ENCODE peak calls at places on chromosomes 16 and 17, in six cellular contexts. N is K562, B is HepG2, J is H1, A is GM12892, Q is GM12878. M is an unnamed sample.

GRCh38 chr17:57919912-57920311 is 35.3 kb downstream of the CUEDC1 start:
- DNase-seq in A (no peak), J (no peak), Q (no peak), B (no peak), N (no peak), M (no peak)

GRCh38 chr16:19488213-19488640 is 33.7 kb downstream of the GDE1 start:
- DNase-seq in B (no peak), J (no peak), Q (no peak), A (no peak), N (peak; percentile 78), M (no peak)

GRCh38 chr17:80123791-80124190 is 22.4 kb downstream of the GAA start:
- DNase-seq in B (no peak), N (no peak), J (no peak), A (no peak), Q (no peak), M (no peak)

GRCh38 chr17:39573447-39574298 is 34.0 kb downstream of the NEUROD2 start:
- DNase-seq in Q (no peak), A (peak; percentile 73), B (peak; percentile 20), N (peak; percentile 86), J (no peak), M (peak; percentile 83)

GRCh38 chr17:74117087-74117486 is 86.4 kb upstream of the RPL38 start:
- DNase-seq in J (no peak), A (no peak), Q (no peak), B (no peak), N (no peak), M (no peak)

GRCh38 chr17:50329716-50330115 is 16.2 kb upstream of the XYLT2 start:
- DNase-seq in A (no peak), Q (no peak), J (no peak), N (no peak), B (no peak), M (no peak)

GRCh38 chr17:60421273-60422161 is 772 bp upstream of the CHCT1 start:
- DNase-seq in J (peak; percentile 38), A (peak; percentile 82), N (no peak), Q (no peak), B (peak; percentile 42), M (peak; percentile 84)

GRCh38 chr16:58098207-58099096 is 30.7 kb downstream of the CFAP20 start:
- DNase-seq in Q (no peak), A (no peak), J (no peak), N (no peak), B (no peak), M (no peak)

GRCh38 chr17:39619786-39620101 is 7.0 kb upstream of the PPP1R1B start:
- DNase-seq in B (peak; percentile 44), N (no peak), J (no peak), A (no peak), Q (no peak), M (no peak)

GRCh38 chr17:8080799-8081219 is 6.7 kb downstream of the ALOX12B start:
- DNase-seq in Q (no peak), B (no peak), A (no peak), J (no peak), N (no peak), M (no peak)

GRCh38 chr17:49595980-49596379 is 20.3 kb downstream of the NXPH3 start:
- DNase-seq in B (no peak), N (no peak), Q (no peak), A (no peak), J (no peak), M (no peak)

GRCh38 chr17:66398059-66398458 is 95.6 kb downstream of the PRKCA start:
- DNase-seq in Q (no peak), A (no peak), B (no peak), N (no peak), J (no peak), M (no peak)

GRCh38 chr16:16905850-16906249 is 526.9 kb downstream of the NPIPA7 start:
- DNase-seq in J (no peak), Q (no peak), A (no peak), B (no peak), N (no peak), M (no peak)

GRCh38 chr17:81513669-81514484 is 1.3 kb upstream of the ACTG1 start:
- DNase-seq in A (no peak), B (peak; percentile 72), Q (no peak), N (peak; percentile 29), J (no peak), M (no peak)

GRCh38 chr16:25038239-25038954 is 23.2 kb upstream of the ARHGAP17 start:
- DNase-seq in Q (no peak), J (no peak), N (no peak), A (no peak), B (no peak), M (no peak)

GRCh38 chr17:8163978-8164814 is 1.4 kb upstream of the VAMP2 start:
- DNase-seq in Q (no peak), B (no peak), A (no peak), N (peak; percentile 78), J (no peak), M (no peak)

GRCh38 chr16:83913234-83913633 is 14.3 kb downstream of the MLYCD start:
- DNase-seq in A (no peak), N (no peak), B (no peak), Q (no peak), J (no peak), M (no peak)

GRCh38 chr16:66996324-66996982 is 8.1 kb downstream of the CES4A start:
- DNase-seq in Q (no peak), A (no peak), N (no peak), B (peak; percentile 92), J (no peak), M (no peak)

GRCh38 chr16:4882261-4882632 is 35.0 kb downstream of the UBN1 start:
- DNase-seq in B (no peak), A (no peak), Q (no peak), J (no peak), N (peak; percentile 37), M (no peak)

GRCh38 chr16:57060323-57061083 is 31.9 kb upstream of the CPNE2 start:
- DNase-seq in B (no peak), J (no peak), Q (no peak), A (no peak), N (no peak), M (no peak)

DNA sequence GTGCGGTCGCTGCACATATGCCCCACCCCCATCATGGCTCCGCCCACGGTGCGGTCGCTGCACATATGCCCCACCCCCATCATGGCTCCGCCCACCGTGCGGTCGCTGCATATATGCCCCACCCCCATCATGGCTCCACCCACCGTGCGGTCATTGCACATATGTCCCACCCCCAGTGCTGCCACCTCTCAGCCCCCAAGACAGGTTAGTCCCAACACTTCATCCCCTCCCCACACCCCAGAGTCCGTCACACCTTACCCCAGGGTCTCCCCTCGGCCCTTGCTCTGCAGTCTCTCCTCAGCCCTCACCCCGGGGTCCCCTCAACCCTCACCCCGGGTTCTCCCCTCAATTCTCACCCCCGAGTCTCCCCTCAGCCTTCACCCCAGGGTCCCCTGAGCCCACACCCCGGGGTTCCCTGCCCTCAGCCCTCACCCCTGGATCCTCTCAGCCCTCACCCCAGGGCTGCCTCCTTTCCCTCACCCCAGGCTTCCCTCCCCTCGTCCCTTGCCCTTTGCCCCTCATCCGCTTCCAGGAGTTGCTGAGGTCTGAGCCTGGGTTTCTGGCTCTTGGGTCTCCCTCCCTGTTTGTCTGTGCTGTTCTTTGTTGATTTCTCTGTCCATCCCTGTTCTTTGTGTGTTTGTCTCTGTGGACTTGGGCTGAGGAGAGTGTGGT is 25.6 kb downstream of the TPSG1 start:
- DNase-seq in N (peak; percentile 46), Q (no peak), A (no peak), J (no peak), B (no peak), M (no peak)
- TF ChIP-seq TAF1 in N (no peak), Q (no peak), A (no peak), J (no peak), B (no peak), M (no peak)

GRCh38 chr17:45317113-45317820 is 447 bp upstream of the MAP3K14 start:
- DNase-seq in Q (peak; percentile 100), B (peak; percentile 100), J (peak; percentile 99), N (peak; percentile 98), A (peak; percentile 92), M (peak; percentile 91)

GRCh38 chr17:45320931-45321461 is 4.2 kb upstream of the MAP3K14 start:
- DNase-seq in J (no peak), Q (no peak), N (peak; percentile 75), B (no peak), A (no peak), M (no peak)

GRCh38 chr17:45320349-45320930 is 3.6 kb upstream of the MAP3K14 start:
- DNase-seq in A (no peak), J (no peak), Q (no peak), B (no peak), N (no peak), M (no peak)

GRCh38 chr17:45318561-45319230 is 1.9 kb upstream of the MAP3K14 start:
- DNase-seq in J (no peak), Q (no peak), N (no peak), B (no peak), A (no peak), M (no peak)

DNA sequence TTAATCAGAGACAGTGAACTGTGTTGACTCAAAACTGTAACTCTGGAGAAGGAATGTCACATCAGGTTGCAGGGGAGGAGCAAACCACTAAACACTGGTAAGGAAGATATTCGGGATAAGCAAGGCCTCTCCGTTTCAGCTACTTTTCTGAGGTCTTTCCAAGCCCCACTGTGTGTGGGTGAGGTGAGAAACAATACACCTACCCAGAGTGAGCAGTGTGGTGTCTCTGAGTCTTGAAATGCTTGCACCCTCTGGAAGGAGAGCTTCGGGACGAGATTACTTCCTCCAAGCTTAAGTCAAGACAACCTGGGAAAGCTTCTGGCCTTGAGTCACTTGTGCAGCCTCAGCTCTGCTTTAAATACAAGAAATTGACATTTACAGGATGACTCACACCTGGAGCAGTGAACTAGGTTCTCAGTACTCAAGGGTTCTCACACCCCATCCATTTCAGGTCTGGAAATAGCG is 2.5 kb upstream of the MAP3K14 start:
- DNase-seq in N (no peak), Q (no peak), B (no peak), J (no peak), A (no peak), M (no peak)
- TF ChIP-seq POLR2AphosphoS5 in N (no peak), Q (no peak), B (no peak), J (no peak), A (no peak), M (no peak)

DNA sequence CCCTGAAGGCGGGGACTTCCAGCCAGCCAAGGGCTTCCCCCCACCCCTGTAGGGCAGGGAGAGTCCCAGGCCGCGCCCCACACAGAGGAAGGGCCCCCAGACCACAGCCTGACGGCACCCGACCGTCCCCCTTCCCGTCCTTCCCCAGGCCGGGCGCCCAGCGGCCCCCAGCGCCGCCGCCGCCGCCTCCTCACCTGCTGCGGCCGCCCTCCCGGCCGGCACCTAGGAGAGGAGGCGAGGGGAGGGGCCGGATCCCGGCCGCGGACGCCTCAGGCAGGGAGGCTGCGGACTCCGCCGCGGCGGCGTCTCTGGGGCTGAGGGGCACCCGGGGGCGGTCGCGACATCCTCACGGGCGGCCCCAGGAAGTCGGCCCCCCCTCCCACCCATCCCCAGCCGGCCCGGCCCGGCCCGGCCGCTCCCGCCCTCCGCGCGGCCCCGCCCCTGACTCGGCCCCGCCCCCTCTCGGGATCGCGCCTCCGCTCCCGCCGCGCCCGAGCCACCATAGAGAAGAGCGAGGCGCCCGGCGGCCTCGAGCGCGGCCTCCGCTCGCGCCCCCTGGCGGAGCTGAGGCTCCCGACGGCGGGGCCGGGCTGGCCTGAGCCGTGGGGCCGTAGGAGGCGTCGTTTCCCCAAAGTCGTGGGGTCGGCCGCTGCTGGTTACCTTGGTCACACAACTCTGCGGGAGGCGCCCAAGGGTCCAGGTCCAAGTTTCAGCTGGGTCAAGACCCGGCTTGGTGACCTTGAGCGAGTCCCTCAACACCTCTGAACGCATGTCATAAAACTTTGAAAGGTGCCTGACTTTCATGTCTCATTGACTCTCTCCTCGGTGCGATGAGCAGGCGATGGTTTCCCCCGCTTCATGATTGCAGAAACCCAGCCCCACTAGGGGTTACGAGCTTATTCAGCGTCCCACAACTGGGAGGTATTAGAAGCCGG is 25.7 kb upstream of the RFFL start:
- DNase-seq in N (peak; percentile 95), Q (no peak), B (peak; percentile 64), J (no peak), A (peak; percentile 72), M (peak; percentile 79)
- TF ChIP-seq POLR2A in N (peak; percentile 53), Q (peak; percentile 87), B (peak; percentile 47), J (no peak), A (peak; percentile 12), M (peak; percentile 25)

GRCh38 chr16:79618041-79618711 is 17.6 kb upstream of the MAF start:
- DNase-seq in J (no peak), N (no peak), Q (no peak), A (no peak), B (no peak), M (no peak)
- TF ChIP-seq TAF1 in J (no peak), N (no peak), Q (no peak), A (no peak), B (no peak), M (no peak)

M was measured in GM12891.